ENCODE peak calls at places on chromosomes 4 and X, in seven cellular contexts. F is HAP-1; W is WERI-Rb-1; G is hepatic stellate cell; D is activated CD4-positive, alpha-beta T cell treated with anti-CD3 and anti-CD28 coated beads for 24 hours; N is M059J; Q is neural progenitor cell. M is an unnamed sample.

GRCh38 chrX:125387945-125388344 is 68.3 kb downstream of the TEX13C start:
- DNase-seq in F (no peak), W (no peak), G (no peak), D (no peak), N (no peak), Q (no peak), M (no peak)

GRCh38 chrX:153944140-153944799 is at the start of gene RENBP:
- DNase-seq in F (peak), W (peak), G (no peak), D (no peak), N (no peak), Q (peak), M (peak)

GRCh38 chr4:184897807-184898388 is 72.1 kb upstream of the ACSL1 start:
- DNase-seq in F (no peak), W (no peak), G (no peak), D (no peak), N (no peak), Q (no peak), M (no peak)

GRCh38 chrX:17547658-17548057 is 172.7 kb downstream of the NHS start:
- DNase-seq in F (no peak), W (no peak), G (peak), D (no peak), N (peak), Q (no peak), M (no peak)

GRCh38 chr4:7276538-7276937 is 84.2 kb downstream of the SORCS2 start:
- DNase-seq in F (no peak), W (no peak), G (no peak), D (no peak), N (no peak), Q (no peak), M (no peak)

GRCh38 chr4:8118531-8118930 is 40.1 kb downstream of the ABLIM2 start:
- DNase-seq in F (no peak), W (no peak), G (no peak), D (no peak), N (no peak), Q (no peak), M (no peak)

GRCh38 chr4:185644408-185644807 is 109.1 kb upstream of the PDLIM3 start:
- DNase-seq in F (no peak), W (no peak), G (no peak), D (no peak), N (no peak), Q (no peak), M (no peak)

GRCh38 chr4:54276633-54277426 is 47.7 kb downstream of the PDGFRA start:
- DNase-seq in F (no peak), W (no peak), G (no peak), D (no peak), N (peak), Q (peak), M (no peak)

GRCh38 chrX:154020500-154021115 is 906 bp upstream of the IRAK1 start:
- DNase-seq in F (no peak), W (no peak), G (no peak), D (no peak), N (no peak), Q (no peak), M (no peak)

GRCh38 chr4:99947608-99948007 is 1.2 kb upstream of the DNAJB14 start:
- DNase-seq in F (no peak), W (no peak), G (no peak), D (no peak), N (peak), Q (no peak), M (peak)

GRCh38 chr4:10005632-10006031 is 15.7 kb downstream of the SLC2A9 start:
- DNase-seq in F (no peak), W (no peak), G (no peak), D (no peak), N (no peak), Q (no peak), M (no peak)

GRCh38 chr4:134200811-134201215 is 776 bp downstream of the PABPC4L start:
- DNase-seq in F (peak), W (no peak), G (peak), D (no peak), N (no peak), Q (no peak), M (no peak)

GRCh38 chr4:80387390-80388283 is 52.1 kb downstream of the CFAP299 start:
- DNase-seq in F (no peak), W (no peak), G (no peak), D (no peak), N (no peak), Q (no peak), M (no peak)

GRCh38 chrX:40444798-40445496 is 135.8 kb upstream of the ATP6AP2 start:
- DNase-seq in F (no peak), W (no peak), G (no peak), D (no peak), N (no peak), Q (peak), M (peak)

GRCh38 chr4:108730579-108730978 is 32.3 kb downstream of the ETNPPL start:
- DNase-seq in F (no peak), W (no peak), G (no peak), D (no peak), N (peak), Q (no peak), M (no peak)